ENCODE peak calls at places on chromosomes 4 and X, in ten cellular contexts. T, H, D, E, G, A, L, X, Q and Z are unnamed samples.
A peak's percentile ranks its signal among the peaks of the same experiment; 100 is the strongest.

GRCh38 chrX:143664302-143664701 is 28.4 kb upstream of the SLITRK4 start:
- DNase-seq in H (peak; percentile 9), X (no peak), L (no peak), G (no peak), Q (no peak), E (peak; percentile 7), T (no peak), A (no peak), D (no peak), Z (no peak)

GRCh38 chr4:43763029-43763610 is 685.5 kb downstream of the KCTD8 start:
- DNase-seq in X (no peak), H (no peak), Q (no peak), E (no peak), A (no peak), T (peak; percentile 22), G (no peak), L (no peak), D (no peak), Z (no peak)

GRCh38 chrX:144388738-144389137 is 504.9 kb downstream of the UBE2NL start:
- DNase-seq in E (no peak), L (no peak), H (no peak), Q (no peak), G (no peak), T (no peak), A (no peak), D (no peak), X (no peak), Z (no peak)

GRCh38 chr4:39505581-39505980 is 21.7 kb downstream of the UGDH start:
- DNase-seq in L (no peak), A (no peak), T (no peak), X (no peak), E (no peak), G (no peak), Q (no peak), D (no peak), H (no peak), Z (no peak)

GRCh38 chrX:140733766-140734342 is 24.3 kb downstream of the LINC00632 start:
- DNase-seq in A (no peak), L (no peak), G (no peak), Q (peak; percentile 25), E (peak; percentile 56), X (no peak), H (peak; percentile 40), D (no peak), T (no peak), Z (no peak)

GRCh38 chrX:114178126-114178525 is 405.8 kb upstream of the HTR2C start:
- DNase-seq in Q (no peak), D (no peak), A (no peak), T (no peak), X (no peak), H (no peak), E (no peak), G (no peak), L (no peak), Z (no peak)

GRCh38 chr4:76012388-76012801 is 5.1 kb upstream of the CXCL9 start:
- DNase-seq in H (peak; percentile 29), A (no peak), X (no peak), E (no peak), D (no peak), L (no peak), T (no peak), G (no peak), Q (no peak), Z (no peak)

GRCh38 chr4:152679414-152680281 is at the start of gene TMEM154:
- DNase-seq in A (peak; percentile 79), Q (peak; percentile 96), G (no peak), X (peak; percentile 27), D (peak; percentile 59), E (peak; percentile 1), L (peak; percentile 39), H (peak; percentile 67), T (peak; percentile 88), Z (peak; percentile 65)

GRCh38 chr4:20754091-20754490 is 53.8 kb downstream of the PACRGL start:
- DNase-seq in D (no peak), T (no peak), H (no peak), G (no peak), A (no peak), L (no peak), X (no peak), E (no peak), Q (no peak), Z (no peak)

GRCh38 chrX:17860811-17861495 is at the start of gene RAI2:
- DNase-seq in G (no peak), Q (no peak), H (no peak), A (peak; percentile 55), E (no peak), D (peak; percentile 48), X (no peak), L (peak; percentile 30), T (no peak), Z (no peak)

GRCh38 chrX:17859609-17860178 is 1.4 kb downstream of the RAI2 start:
- DNase-seq in E (no peak), L (no peak), D (no peak), A (peak; percentile 58), G (no peak), X (no peak), H (no peak), T (no peak), Q (no peak), Z (no peak)

GRCh38 chrX:17860179-17860780 is 818 bp downstream of the RAI2 start:
- DNase-seq in D (peak; percentile 43), E (no peak), T (no peak), A (no peak), L (peak; percentile 16), X (no peak), G (no peak), Q (no peak), H (peak; percentile 0), Z (no peak)

GRCh38 chrX:17861496-17862011 is 456 bp upstream of the RAI2 start:
- DNase-seq in X (no peak), L (no peak), A (no peak), H (no peak), D (no peak), E (no peak), T (no peak), G (no peak), Q (no peak), Z (no peak)
- H3K4me3 ChIP-seq in X (peak overlapping the region; percentile 55), L (peak overlapping the region; percentile 57), A (peak overlapping the region; percentile 50), H (no peak overlapping the region), D (peak overlapping the region; percentile 71), E (peak overlapping the region; percentile 52), T (no peak overlapping the region), G (peak overlapping the region; percentile 73), Q (no peak overlapping the region), Z (no peak overlapping the region)

DNA sequence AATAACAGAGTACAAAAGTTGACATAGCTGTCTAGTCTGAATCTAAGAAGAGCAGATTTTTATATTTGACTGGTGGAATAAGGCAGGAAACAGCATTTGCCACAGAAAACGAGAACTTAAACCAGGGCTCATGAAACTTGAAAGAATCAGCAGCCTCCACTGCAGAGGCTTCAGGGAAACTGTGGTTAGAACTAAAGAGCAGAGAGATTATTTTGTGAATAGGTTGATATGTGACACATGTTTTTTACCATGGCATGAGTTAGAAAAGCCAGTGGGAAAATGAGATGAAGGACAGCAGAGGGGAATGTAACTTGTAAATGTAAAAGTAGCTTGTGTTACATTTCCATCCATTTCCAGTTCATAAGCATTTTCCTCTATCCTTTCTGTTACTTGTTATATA is 63.7 kb upstream of the CAMK2D start:
- DNase-seq in D (no peak), G (no peak), L (no peak), E (no peak), Q (no peak), A (no peak), H (no peak), T (peak; percentile 58), X (no peak), Z (no peak)
- H3K4me3 ChIP-seq in D (no peak overlapping the region), G (no peak overlapping the region), L (no peak overlapping the region), E (no peak overlapping the region), Q (no peak overlapping the region), A (no peak overlapping the region), H (no peak overlapping the region), T (no peak overlapping the region), X (no peak overlapping the region), Z (no peak overlapping the region)

GRCh38 chr4:126915999-126916625 is 716.6 kb upstream of the INTU start:
- DNase-seq in G (no peak), T (no peak), A (no peak), L (no peak), Q (no peak), X (no peak), E (no peak), D (no peak), H (peak; percentile 54), Z (no peak)

GRCh38 chr4:126916626-126917140 is 716.1 kb upstream of the INTU start:
- DNase-seq in G (no peak), A (no peak), H (peak; percentile 93), Q (no peak), L (no peak), T (no peak), E (no peak), D (no peak), X (no peak), Z (peak; percentile 16)
- H3K4me3 ChIP-seq in G (peak overlapping the region; percentile 44), A (no peak overlapping the region), H (peak overlapping the region; percentile 39), Q (no peak overlapping the region), L (no peak overlapping the region), T (no peak overlapping the region), E (no peak overlapping the region), D (no peak overlapping the region), X (no peak overlapping the region), Z (no peak overlapping the region)

GRCh38 chr4:175427751-175428150 is 384.3 kb downstream of the GPM6A start:
- DNase-seq in Q (no peak), E (no peak), D (peak; percentile 31), T (no peak), L (no peak), G (no peak), H (no peak), A (no peak), X (no peak), Z (no peak)
- H3K4me3 ChIP-seq in Q (no peak overlapping the region), E (no peak overlapping the region), D (no peak overlapping the region), T (no peak overlapping the region), L (no peak overlapping the region), G (peak overlapping the region; percentile 49), H (no peak overlapping the region), A (no peak overlapping the region), X (no peak overlapping the region), Z (no peak overlapping the region)

GRCh38 chr4:1200425-1201035 is 28.1 kb upstream of the SPON2 start:
- DNase-seq in X (no peak), G (no peak), H (peak; percentile 84), L (peak; percentile 70), D (peak; percentile 75), A (peak; percentile 58), T (peak; percentile 32), Q (peak; percentile 36), E (no peak), Z (peak; percentile 88)
- H3K4me3 ChIP-seq in X (no peak overlapping the region), G (peak overlapping the region; percentile 1), H (peak overlapping the region; percentile 29), L (no peak overlapping the region), D (peak overlapping the region; percentile 7), A (peak overlapping the region; percentile 38), T (peak overlapping the region; percentile 73), Q (peak overlapping the region; percentile 47), E (no peak overlapping the region), Z (no peak overlapping the region)

GRCh38 chr4:82799006-82799881 is 648 bp upstream of the SCD5 start:
- DNase-seq in D (no peak), X (no peak), T (peak; percentile 14), L (no peak), E (no peak), Q (peak; percentile 13), H (no peak), A (no peak), G (no peak), Z (no peak)
- H3K4me3 ChIP-seq in D (peak overlapping the region; percentile 84), X (peak overlapping the region; percentile 69), T (peak overlapping the region; percentile 63), L (peak overlapping the region; percentile 72), E (peak overlapping the region; percentile 91), Q (peak overlapping the region; percentile 51), H (peak overlapping the region; percentile 77), A (peak overlapping the region; percentile 78), G (peak overlapping the region; percentile 69), Z (peak overlapping the region; percentile 64)